ENCODE peak calls at places on chromosome 11, in eight cellular contexts. One of them, this sample, is unnamed.

GRCh38 chr11:69135420-69136363 is 20.0 kb upstream of the SMIM38 start:
- DNase-seq in astrocyte of the spinal cord: no peak
- DNase-seq in AG10803: no peak
- DNase-seq in ascending aorta: no peak
- DNase-seq in choroid plexus epithelial cell: no peak
- DNase-seq in chondrocyte: no peak
- DNase-seq in uterus: no peak
- DNase-seq in GM12865: no peak
- DNase-seq in this sample: no peak

GRCh38 chr11:83009999-83010398 is 61.7 kb downstream of the RAB30 start:
- DNase-seq in astrocyte of the spinal cord: no peak
- DNase-seq in AG10803: no peak
- DNase-seq in ascending aorta: no peak
- DNase-seq in choroid plexus epithelial cell: no peak
- DNase-seq in chondrocyte: no peak
- DNase-seq in uterus: no peak
- DNase-seq in GM12865: no peak
- DNase-seq in this sample: no peak

GRCh38 chr11:8621147-8621546 is 27.1 kb upstream of the STK33 start:
- DNase-seq in astrocyte of the spinal cord: no peak
- DNase-seq in AG10803: no peak
- DNase-seq in ascending aorta: no peak
- DNase-seq in choroid plexus epithelial cell: no peak
- DNase-seq in chondrocyte: no peak
- DNase-seq in uterus: no peak
- DNase-seq in GM12865: no peak
- DNase-seq in this sample: no peak

GRCh38 chr11:2668876-2669275 is 30.9 kb downstream of the KCNQ1OT1 start:
- DNase-seq in astrocyte of the spinal cord: no peak
- DNase-seq in AG10803: no peak
- DNase-seq in ascending aorta: peak
- DNase-seq in choroid plexus epithelial cell: no peak
- DNase-seq in chondrocyte: peak
- DNase-seq in uterus: no peak
- DNase-seq in GM12865: no peak
- DNase-seq in this sample: no peak

GRCh38 chr11:1147792-1148191 is 10.0 kb upstream of the MUC5AC start:
- DNase-seq in astrocyte of the spinal cord: no peak
- DNase-seq in AG10803: no peak
- DNase-seq in ascending aorta: no peak
- DNase-seq in choroid plexus epithelial cell: no peak
- DNase-seq in chondrocyte: no peak
- DNase-seq in uterus: no peak
- DNase-seq in GM12865: no peak
- DNase-seq in this sample: no peak

GRCh38 chr11:8720868-8721739 is 38.5 kb downstream of the RPL27A start:
- DNase-seq in astrocyte of the spinal cord: no peak
- DNase-seq in AG10803: no peak
- DNase-seq in ascending aorta: no peak
- DNase-seq in choroid plexus epithelial cell: no peak
- DNase-seq in chondrocyte: no peak
- DNase-seq in uterus: no peak
- DNase-seq in GM12865: no peak
- DNase-seq in this sample: no peak

GRCh38 chr11:69320326-69320725 is 26.4 kb downstream of the MYEOV start:
- DNase-seq in astrocyte of the spinal cord: no peak
- DNase-seq in AG10803: peak
- DNase-seq in ascending aorta: peak
- DNase-seq in choroid plexus epithelial cell: no peak
- DNase-seq in chondrocyte: no peak
- DNase-seq in uterus: no peak
- DNase-seq in GM12865: no peak
- DNase-seq in this sample: no peak

GRCh38 chr11:93476796-93477195 is 66.4 kb downstream of the SMCO4 start:
- DNase-seq in astrocyte of the spinal cord: peak
- DNase-seq in AG10803: peak
- DNase-seq in ascending aorta: no peak
- DNase-seq in choroid plexus epithelial cell: peak
- DNase-seq in chondrocyte: no peak
- DNase-seq in uterus: no peak
- DNase-seq in GM12865: no peak
- DNase-seq in this sample: no peak

GRCh38 chr11:134412508-134413333 is 679 bp upstream of the B3GAT1 start:
- DNase-seq in astrocyte of the spinal cord: no peak
- DNase-seq in AG10803: no peak
- DNase-seq in ascending aorta: no peak
- DNase-seq in choroid plexus epithelial cell: no peak
- DNase-seq in chondrocyte: peak
- DNase-seq in uterus: no peak
- DNase-seq in GM12865: no peak
- DNase-seq in this sample: peak

GRCh38 chr11:82899191-82899820 is 924 bp downstream of the PRCP start:
- DNase-seq in astrocyte of the spinal cord: no peak
- DNase-seq in AG10803: no peak
- DNase-seq in ascending aorta: no peak
- DNase-seq in choroid plexus epithelial cell: peak
- DNase-seq in chondrocyte: no peak
- DNase-seq in uterus: no peak
- DNase-seq in GM12865: peak
- DNase-seq in this sample: no peak

GRCh38 chr11:3849297-3849874 is 6.1 kb upstream of the STIM1 start:
- DNase-seq in astrocyte of the spinal cord: peak
- DNase-seq in AG10803: peak
- DNase-seq in ascending aorta: no peak
- DNase-seq in choroid plexus epithelial cell: peak
- DNase-seq in chondrocyte: no peak
- DNase-seq in uterus: no peak
- DNase-seq in GM12865: peak
- DNase-seq in this sample: no peak

GRCh38 chr11:11163669-11164377 is 189.2 kb downstream of the CSNK2A3 start:
- DNase-seq in astrocyte of the spinal cord: no peak
- DNase-seq in AG10803: no peak
- DNase-seq in ascending aorta: no peak
- DNase-seq in choroid plexus epithelial cell: no peak
- DNase-seq in chondrocyte: no peak
- DNase-seq in uterus: no peak
- DNase-seq in GM12865: no peak
- DNase-seq in this sample: no peak

GRCh38 chr11:34274712-34275398 is 83.0 kb downstream of the ABTB2 start:
- DNase-seq in astrocyte of the spinal cord: peak
- DNase-seq in AG10803: peak
- DNase-seq in ascending aorta: peak
- DNase-seq in choroid plexus epithelial cell: peak
- DNase-seq in chondrocyte: no peak
- DNase-seq in uterus: peak
- DNase-seq in GM12865: no peak
- DNase-seq in this sample: no peak

GRCh38 chr11:65083134-65083833 is 556 bp downstream of the CDCA5 start:
- DNase-seq in astrocyte of the spinal cord: no peak
- DNase-seq in AG10803: no peak
- DNase-seq in ascending aorta: no peak
- DNase-seq in choroid plexus epithelial cell: no peak
- DNase-seq in chondrocyte: no peak
- DNase-seq in uterus: no peak
- DNase-seq in GM12865: no peak
- DNase-seq in this sample: no peak

GRCh38 chr11:16815047-16815767 is 76.8 kb downstream of the C11orf58 start:
- DNase-seq in astrocyte of the spinal cord: peak
- DNase-seq in AG10803: peak
- DNase-seq in ascending aorta: peak
- DNase-seq in choroid plexus epithelial cell: peak
- DNase-seq in chondrocyte: no peak
- DNase-seq in uterus: no peak
- DNase-seq in GM12865: no peak
- DNase-seq in this sample: no peak

GRCh38 chr11:66267379-66268209 is 845 bp upstream of the RAB1B start:
- DNase-seq in astrocyte of the spinal cord: peak
- DNase-seq in AG10803: peak
- DNase-seq in ascending aorta: peak
- DNase-seq in choroid plexus epithelial cell: peak
- DNase-seq in chondrocyte: no peak
- DNase-seq in uterus: peak
- DNase-seq in GM12865: peak
- DNase-seq in this sample: peak

GRCh38 chr11:131354251-131354701 is 16.1 kb upstream of the NTM start:
- DNase-seq in astrocyte of the spinal cord: peak
- DNase-seq in AG10803: no peak
- DNase-seq in ascending aorta: no peak
- DNase-seq in choroid plexus epithelial cell: no peak
- DNase-seq in chondrocyte: no peak
- DNase-seq in uterus: no peak
- DNase-seq in GM12865: no peak
- DNase-seq in this sample: no peak

GRCh38 chr11:93936416-93936815 is 84.7 kb upstream of the HEPHL1 start:
- DNase-seq in astrocyte of the spinal cord: no peak
- DNase-seq in AG10803: no peak
- DNase-seq in ascending aorta: no peak
- DNase-seq in choroid plexus epithelial cell: no peak
- DNase-seq in chondrocyte: no peak
- DNase-seq in uterus: no peak
- DNase-seq in GM12865: no peak
- DNase-seq in this sample: no peak

GRCh38 chr11:118908931-118909618 is 16.7 kb downstream of the BCL9L start:
- DNase-seq in astrocyte of the spinal cord: peak
- DNase-seq in AG10803: peak
- DNase-seq in ascending aorta: peak
- DNase-seq in choroid plexus epithelial cell: peak
- DNase-seq in chondrocyte: peak
- DNase-seq in uterus: peak
- DNase-seq in GM12865: no peak
- DNase-seq in this sample: peak

GRCh38 chr11:12017865-12018453 is 9.5 kb upstream of the DKK3 start:
- DNase-seq in astrocyte of the spinal cord: peak
- DNase-seq in AG10803: peak
- DNase-seq in ascending aorta: peak
- DNase-seq in choroid plexus epithelial cell: peak
- DNase-seq in chondrocyte: no peak
- DNase-seq in uterus: peak
- DNase-seq in GM12865: no peak
- DNase-seq in this sample: no peak

GRCh38 chr11:13292970-13293369 is 15.4 kb downstream of the BMAL1 start:
- DNase-seq in astrocyte of the spinal cord: no peak
- DNase-seq in AG10803: no peak
- DNase-seq in ascending aorta: no peak
- DNase-seq in choroid plexus epithelial cell: no peak
- DNase-seq in chondrocyte: no peak
- DNase-seq in uterus: no peak
- DNase-seq in GM12865: no peak
- DNase-seq in this sample: no peak

GRCh38 chr11:64000026-64000739 is 13.9 kb downstream of the OTUB1 start:
- DNase-seq in astrocyte of the spinal cord: peak
- DNase-seq in AG10803: peak
- DNase-seq in ascending aorta: peak
- DNase-seq in choroid plexus epithelial cell: peak
- DNase-seq in chondrocyte: no peak
- DNase-seq in uterus: peak
- DNase-seq in GM12865: peak
- DNase-seq in this sample: peak
- TF ChIP-seq CTCF in astrocyte of the spinal cord: peak
- TF ChIP-seq CTCF in AG10803: peak
- TF ChIP-seq CTCF in ascending aorta: peak
- TF ChIP-seq CTCF in choroid plexus epithelial cell: peak
- TF ChIP-seq CTCF in chondrocyte: peak
- TF ChIP-seq CTCF in uterus: peak
- TF ChIP-seq CTCF in GM12865: peak
- TF ChIP-seq CTCF in this sample: peak

GRCh38 chr11:72040497-72041363 is 39.6 kb downstream of the NUMA1 start:
- DNase-seq in astrocyte of the spinal cord: peak
- DNase-seq in AG10803: peak
- DNase-seq in ascending aorta: peak
- DNase-seq in choroid plexus epithelial cell: peak
- DNase-seq in chondrocyte: peak
- DNase-seq in uterus: peak
- DNase-seq in GM12865: peak
- DNase-seq in this sample: peak
- TF ChIP-seq CTCF in astrocyte of the spinal cord: no peak
- TF ChIP-seq CTCF in AG10803: no peak
- TF ChIP-seq CTCF in ascending aorta: no peak
- TF ChIP-seq CTCF in choroid plexus epithelial cell: no peak
- TF ChIP-seq CTCF in chondrocyte: peak
- TF ChIP-seq CTCF in uterus: no peak
- TF ChIP-seq CTCF in GM12865: no peak
- TF ChIP-seq CTCF in this sample: no peak

DNA sequence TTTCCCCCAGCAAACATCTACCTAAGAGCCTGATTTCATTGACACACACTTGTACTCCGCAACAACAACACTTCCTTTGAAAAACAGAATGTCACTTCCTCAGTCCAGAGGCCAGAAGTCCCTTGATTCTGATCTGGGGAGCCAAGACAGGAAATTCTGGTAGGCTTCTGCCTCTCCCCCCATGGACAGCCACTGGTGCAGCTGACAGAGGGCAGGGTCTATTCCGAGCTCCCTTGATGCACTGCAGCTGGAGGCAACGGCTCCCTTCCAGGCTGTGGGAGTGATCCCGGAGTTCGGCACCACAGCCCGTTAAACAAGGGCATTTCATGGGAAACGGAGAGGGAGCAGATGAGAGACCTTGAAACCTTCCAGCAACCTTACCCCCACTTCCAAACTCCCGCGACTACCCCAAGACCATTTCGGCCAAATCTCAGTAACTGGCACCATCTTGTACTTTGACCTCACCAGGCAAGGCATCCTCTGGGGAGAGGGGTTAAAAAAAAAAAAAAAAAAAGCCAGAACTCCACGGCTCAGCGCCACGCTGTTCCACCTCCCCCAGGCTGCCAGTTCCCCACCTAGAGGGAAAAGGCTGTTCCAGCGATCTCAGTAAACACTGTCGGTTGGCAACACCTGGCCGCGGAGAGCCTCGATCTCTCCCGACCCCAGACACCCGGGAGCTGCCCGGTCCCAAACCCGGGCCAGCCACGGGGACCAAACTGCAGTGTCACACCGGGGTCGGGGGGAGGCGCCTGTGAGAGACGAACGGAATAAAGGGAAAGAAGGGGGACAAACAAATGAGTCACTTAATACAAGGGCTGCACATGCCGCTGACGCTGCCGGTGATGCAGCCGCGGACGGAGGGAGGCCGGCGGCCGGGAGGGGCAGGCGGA is 1.1 kb downstream of the GAB2 start:
- DNase-seq in astrocyte of the spinal cord: peak
- DNase-seq in AG10803: peak
- DNase-seq in ascending aorta: peak
- DNase-seq in choroid plexus epithelial cell: peak
- DNase-seq in chondrocyte: no peak
- DNase-seq in uterus: peak
- DNase-seq in GM12865: peak
- DNase-seq in this sample: peak
- TF ChIP-seq CTCF in astrocyte of the spinal cord: peak
- TF ChIP-seq CTCF in AG10803: peak
- TF ChIP-seq CTCF in ascending aorta: no peak
- TF ChIP-seq CTCF in choroid plexus epithelial cell: peak
- TF ChIP-seq CTCF in chondrocyte: peak
- TF ChIP-seq CTCF in uterus: peak
- TF ChIP-seq CTCF in GM12865: peak
- TF ChIP-seq CTCF in this sample: peak

DNA sequence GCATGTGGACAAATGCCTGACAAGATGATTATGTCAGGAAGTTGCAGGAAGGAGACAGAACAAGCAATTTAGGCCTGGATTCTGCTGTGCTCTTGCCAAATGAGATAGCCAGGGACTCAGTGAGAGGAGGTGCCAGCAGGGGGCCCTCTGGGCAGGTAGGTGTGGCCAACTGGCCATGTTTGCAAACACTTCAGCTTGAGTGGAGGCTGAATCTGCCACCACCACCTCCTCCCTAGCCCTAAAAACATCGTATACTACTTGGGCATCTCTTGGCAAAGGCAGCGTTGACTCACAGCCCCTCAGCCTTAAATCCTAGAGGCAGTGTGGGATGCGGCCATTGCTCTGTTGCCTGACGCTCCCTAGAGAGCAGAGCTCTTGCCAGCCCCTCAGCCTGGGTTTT is 95.1 kb upstream of the PLET1 start:
- DNase-seq in astrocyte of the spinal cord: no peak
- DNase-seq in AG10803: peak
- DNase-seq in ascending aorta: no peak
- DNase-seq in choroid plexus epithelial cell: peak
- DNase-seq in chondrocyte: no peak
- DNase-seq in uterus: peak
- DNase-seq in GM12865: peak
- DNase-seq in this sample: peak
- TF ChIP-seq CTCF in astrocyte of the spinal cord: peak
- TF ChIP-seq CTCF in AG10803: peak
- TF ChIP-seq CTCF in ascending aorta: no peak
- TF ChIP-seq CTCF in choroid plexus epithelial cell: peak
- TF ChIP-seq CTCF in chondrocyte: peak
- TF ChIP-seq CTCF in uterus: peak
- TF ChIP-seq CTCF in GM12865: peak
- TF ChIP-seq CTCF in this sample: peak

This sample was measured in glutamatergic neuron.